ENCODE peak calls at places on chromosomes 6 and 20, in five cellular contexts. M, N, G, E and U are unnamed samples.

GRCh38 chr6:13544454-13545186 is 29.8 kb upstream of the SIRT5 start:
- DNase-seq in M (no peak), N (peak), G (no peak), E (no peak), U (no peak)

GRCh38 chr6:140909156-140909555 is 1223.6 kb upstream of the GJE1 start:
- DNase-seq in M (no peak), N (no peak), G (no peak), E (no peak), U (no peak)

GRCh38 chr6:53701333-53702073 is 35.9 kb upstream of the KLHL31 start:
- DNase-seq in M (no peak), N (no peak), G (no peak), E (no peak), U (no peak)

GRCh38 chr6:106477790-106478189 is 117.3 kb downstream of the CRYBG1 start:
- DNase-seq in M (no peak), N (no peak), G (no peak), E (no peak), U (no peak)

GRCh38 chr6:85641522-85641915 is 1.2 kb downstream of the SYNCRIP start:
- DNase-seq in M (no peak), N (no peak), G (no peak), E (no peak), U (no peak)

GRCh38 chr6:125558907-125559306 is 190.5 kb upstream of the HEY2 start:
- DNase-seq in M (no peak), N (no peak), G (no peak), E (no peak), U (no peak)

GRCh38 chr6:22875845-22876244 is 306.5 kb downstream of the HDGFL1 start:
- DNase-seq in M (no peak), N (no peak), G (no peak), E (no peak), U (no peak)

GRCh38 chr6:53673138-53673801 is 7.7 kb upstream of the KLHL31 start:
- DNase-seq in M (no peak), N (no peak), G (no peak), E (peak), U (no peak)

GRCh38 chr6:170184324-170184723 is 106.6 kb downstream of the DLL1 start:
- DNase-seq in M (peak), N (no peak), G (no peak), E (no peak), U (no peak)

GRCh38 chr6:133945158-133945557 is 7.9 kb upstream of the TBPL1 start:
- DNase-seq in M (no peak), N (no peak), G (no peak), E (peak), U (no peak)

GRCh38 chr6:112017169-112017568 is 36.7 kb upstream of the CCN6 start:
- DNase-seq in M (no peak), N (no peak), G (no peak), E (no peak), U (no peak)

GRCh38 chr6:147950623-147950987 is 392.0 kb upstream of the SASH1 start:
- DNase-seq in M (no peak), N (no peak), G (no peak), E (no peak), U (no peak)

GRCh38 chr6:35425284-35425683 is 26.9 kb upstream of the FANCE start:
- DNase-seq in M (no peak), N (peak), G (no peak), E (no peak), U (no peak)

GRCh38 chr6:33008944-33009861 is at the start of gene HLA-DOA:
- DNase-seq in M (peak), N (peak), G (peak), E (no peak), U (peak)

GRCh38 chr20:18405826-18406225 is 61.0 kb downstream of the DZANK1 start:
- DNase-seq in M (no peak), N (no peak), G (no peak), E (no peak), U (no peak)

GRCh38 chr20:8126979-8127378 is 5.1 kb upstream of the PLCB1 start:
- DNase-seq in M (no peak), N (no peak), G (no peak), E (peak), U (no peak)

GRCh38 chr20:51458751-51459439 is 83.6 kb downstream of the NFATC2 start:
- DNase-seq in M (no peak), N (no peak), G (no peak), E (no peak), U (no peak)

GRCh38 chr20:51460163-51460562 is 82.4 kb downstream of the NFATC2 start:
- DNase-seq in M (no peak), N (no peak), G (no peak), E (no peak), U (no peak)

GRCh38 chr20:51461306-51461705 is 81.2 kb downstream of the NFATC2 start:
- DNase-seq in M (no peak), N (no peak), G (no peak), E (no peak), U (no peak)

GRCh38 chr20:51462566-51463276 is 79.8 kb downstream of the NFATC2 start:
- DNase-seq in M (no peak), N (no peak), G (no peak), E (no peak), U (no peak)

DNA sequence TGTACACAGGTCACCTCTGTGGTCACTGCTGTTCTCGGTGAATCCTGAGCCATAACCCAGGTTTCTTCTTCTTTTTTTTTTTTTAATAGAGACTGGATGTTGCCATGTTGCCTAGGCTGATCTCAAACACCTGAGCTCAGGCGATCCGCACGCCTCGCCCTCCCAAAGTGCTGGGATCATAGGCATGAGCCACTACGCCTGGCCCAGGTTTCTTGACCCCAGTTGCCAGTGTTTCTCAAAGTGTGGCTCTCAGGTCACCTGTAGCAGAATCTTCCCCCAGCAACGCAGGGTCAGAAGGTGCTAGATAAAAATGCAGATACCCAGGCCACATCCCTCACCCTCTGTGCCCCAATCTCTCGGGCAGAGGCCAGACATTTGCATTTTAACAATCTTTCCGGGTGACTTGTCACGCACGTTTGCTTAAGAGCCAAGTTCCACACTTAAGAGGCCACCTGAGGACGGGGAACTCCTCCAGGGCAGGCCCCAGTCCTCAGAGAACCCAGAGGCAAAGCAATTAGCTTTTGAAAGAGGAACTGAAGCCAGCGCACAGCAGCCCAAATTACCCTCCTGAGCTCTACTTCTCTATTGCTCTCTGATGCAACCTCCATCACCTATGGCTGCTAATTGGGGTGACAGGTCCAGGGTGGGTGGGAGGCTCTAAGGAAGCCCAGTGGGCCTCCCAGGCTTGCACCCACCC is 81.8 kb downstream of the NFATC2 start:
- DNase-seq in M (no peak), N (no peak), G (peak), E (no peak), U (no peak)
- TF ChIP-seq SUZ12 in M (no peak), N (no peak), G (no peak), E (no peak), U (no peak)

GRCh38 chr20:38202153-38202981 is 37.3 kb upstream of the TGM2 start:
- DNase-seq in M (no peak), N (no peak), G (no peak), E (no peak), U (no peak)
- TF ChIP-seq SUZ12 in M (no peak), N (no peak), G (no peak), E (no peak), U (no peak)

DNA sequence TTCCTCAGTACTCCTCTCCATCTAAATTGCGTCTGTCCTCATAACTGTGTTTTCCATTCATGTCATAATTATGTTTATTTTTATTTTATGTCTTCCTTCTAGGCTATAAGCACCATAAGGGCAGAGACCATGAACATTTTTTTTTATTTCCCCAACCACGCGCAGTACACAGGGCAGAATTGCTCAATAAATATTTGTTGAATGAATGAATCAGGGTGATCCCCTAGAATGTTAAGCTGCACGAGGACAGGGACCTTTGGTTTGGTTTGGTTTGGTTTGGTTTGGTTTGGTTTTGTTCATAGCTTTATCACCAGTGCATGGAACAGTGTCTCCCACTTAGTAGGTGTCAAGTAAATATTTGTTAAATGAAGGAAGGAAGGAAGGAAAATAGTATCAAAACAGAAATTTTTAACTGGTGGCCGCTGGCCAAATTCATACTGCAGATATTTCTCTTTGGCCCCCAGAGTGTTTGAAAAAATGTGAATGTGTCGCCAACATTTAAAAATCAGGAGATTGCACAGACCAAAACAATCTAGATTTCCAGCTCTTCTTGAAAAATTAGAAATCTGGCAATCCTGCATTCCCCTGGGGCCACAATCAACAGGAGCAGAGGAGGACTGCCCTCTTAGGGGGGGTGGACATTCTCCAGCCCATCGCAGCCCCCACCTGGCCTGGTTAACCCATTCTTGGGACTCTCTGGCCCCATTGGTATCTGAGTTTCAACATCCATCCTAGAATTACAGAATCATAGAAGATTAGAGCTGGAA is 205.3 kb downstream of the EYA2 start:
- DNase-seq in M (no peak), N (no peak), G (no peak), E (no peak), U (no peak)
- TF ChIP-seq SUZ12 in M (no peak), N (no peak), G (no peak), E (no peak), U (no peak)

GRCh38 chr20:14264869-14265268 is 72.5 kb downstream of the FLRT3 start:
- DNase-seq in M (no peak), N (no peak), G (no peak), E (peak), U (peak)

GRCh38 chr20:14259691-14260090 is 77.7 kb downstream of the FLRT3 start:
- DNase-seq in M (no peak), N (no peak), G (no peak), E (no peak), U (no peak)
- TF ChIP-seq SUZ12 in M (no peak), N (no peak), G (no peak), E (no peak), U (no peak)

GRCh38 chr6:3625161-3625979 is 126.1 kb downstream of the PXDC1 start:
- DNase-seq in M (peak), N (no peak), G (no peak), E (no peak), U (no peak)
- TF ChIP-seq SUZ12 in M (no peak), N (no peak), G (no peak), E (no peak), U (no peak)

GRCh38 chr6:166611631-166612030 is 15.4 kb downstream of the RPS6KA2 start:
- DNase-seq in M (no peak), N (no peak), G (no peak), E (no peak), U (no peak)
- TF ChIP-seq SUZ12 in M (no peak), N (no peak), G (no peak), E (no peak), U (no peak)